ENCODE peak calls at places on chromosome 4, in seven cellular contexts. Q is kidney tubule cell, G is WTC11, X is substantia nigra, F is NCI-H345, H is left ventricle myocardium inferior, A is GM13976. O is an unnamed sample.

GRCh38 chr4:40196724-40197281 is at the start of gene RHOH:
- DNase-seq in Q (no peak), G (no peak), X (no peak), F (no peak), H (no peak), A (peak; percentile 45), O (no peak)

GRCh38 chr4:67922697-67923096 is 38.9 kb upstream of the TMPRSS11D start:
- DNase-seq in Q (peak; percentile 37), G (no peak), X (no peak), F (no peak), H (no peak), A (no peak), O (no peak)

GRCh38 chr4:10082047-10082446 is 34.6 kb downstream of the WDR1 start:
- DNase-seq in Q (no peak), G (no peak), X (no peak), F (no peak), H (no peak), A (peak; percentile 22), O (no peak)

GRCh38 chr4:39638358-39639239 is at the start of gene SMIM14:
- DNase-seq in Q (peak; percentile 99), G (peak; percentile 94), X (peak; percentile 88), F (peak; percentile 96), H (peak; percentile 98), A (peak; percentile 91), O (peak; percentile 91)

GRCh38 chr4:8504279-8505007 is 63.9 kb downstream of the TRMT44 start:
- DNase-seq in Q (peak; percentile 42), G (no peak), X (no peak), F (peak; percentile 75), H (no peak), A (peak; percentile 26), O (peak; percentile 14)

GRCh38 chr4:186024637-186025320 is 44.2 kb upstream of the TLR3 start:
- DNase-seq in Q (no peak), G (no peak), X (no peak), F (no peak), H (no peak), A (no peak), O (no peak)

GRCh38 chr4:124745988-124746801 is 33.7 kb upstream of the ANKRD50 start:
- DNase-seq in Q (no peak), G (no peak), X (no peak), F (no peak), H (no peak), A (no peak), O (no peak)

GRCh38 chr4:88706574-88706973 is 8.9 kb upstream of the NAP1L5 start:
- DNase-seq in Q (peak; percentile 67), G (no peak), X (peak; percentile 21), F (no peak), H (no peak), A (no peak), O (peak; percentile 65)

GRCh38 chr4:99868126-99868596 is 26.1 kb downstream of the LAMTOR3 start:
- DNase-seq in Q (peak; percentile 77), G (no peak), X (no peak), F (no peak), H (no peak), A (no peak), O (no peak)

GRCh38 chr4:825063-825968 is 613 bp downstream of the CPLX1 start:
- DNase-seq in Q (no peak), G (peak; percentile 38), X (no peak), F (no peak), H (no peak), A (peak; percentile 74), O (no peak)

GRCh38 chr4:122803788-122804208 is 22.8 kb upstream of the FGF2 start:
- DNase-seq in Q (no peak), G (no peak), X (no peak), F (no peak), H (peak; percentile 22), A (no peak), O (no peak)

GRCh38 chr4:149896428-149896827 is 80.8 kb upstream of the IQCM start:
- DNase-seq in Q (peak; percentile 57), G (peak; percentile 21), X (no peak), F (no peak), H (peak; percentile 16), A (no peak), O (peak; percentile 48)

GRCh38 chr4:87103691-87104187 is 116.7 kb downstream of the KLHL8 start:
- DNase-seq in Q (peak; percentile 79), G (no peak), X (no peak), F (no peak), H (no peak), A (no peak), O (peak; percentile 87)

GRCh38 chr4:100898844-100899243 is 381.0 kb upstream of the EMCN start:
- DNase-seq in Q (no peak), G (no peak), X (no peak), F (peak; percentile 49), H (no peak), A (no peak), O (no peak)

GRCh38 chr4:85067342-85067741 is 100.9 kb upstream of the WDFY3 start:
- DNase-seq in Q (no peak), G (no peak), X (no peak), F (no peak), H (no peak), A (no peak), O (no peak)

GRCh38 chr4:44017422-44017739 is 431.2 kb downstream of the KCTD8 start:
- DNase-seq in Q (no peak), G (no peak), X (no peak), F (no peak), H (no peak), A (no peak), O (no peak)

GRCh38 chr4:134544303-134544761 is 342.7 kb upstream of the PABPC4L start:
- DNase-seq in Q (peak; percentile 89), G (no peak), X (no peak), F (peak; percentile 69), H (no peak), A (no peak), O (peak; percentile 79)

GRCh38 chr4:24763631-24764302 is 31.6 kb upstream of the SOD3 start:
- DNase-seq in Q (peak; percentile 95), G (no peak), X (no peak), F (peak; percentile 61), H (no peak), A (no peak), O (peak; percentile 60)

GRCh38 chr4:116358633-116359222 is 726.6 kb downstream of the TRAM1L1 start:
- DNase-seq in Q (peak; percentile 85), G (peak; percentile 83), X (no peak), F (no peak), H (no peak), A (peak; percentile 51), O (peak; percentile 74)

GRCh38 chr4:26263165-26263564 is 57.6 kb upstream of the RBPJ start:
- DNase-seq in Q (no peak), G (peak; percentile 31), X (no peak), F (no peak), H (no peak), A (no peak), O (no peak)

GRCh38 chr4:41506071-41506470 is 31.9 kb upstream of the LIMCH1 start:
- DNase-seq in Q (peak; percentile 83), G (no peak), X (no peak), F (no peak), H (no peak), A (no peak), O (peak; percentile 67)

GRCh38 chr4:67886281-67886680 is 2.5 kb upstream of the TMPRSS11D start:
- DNase-seq in Q (peak; percentile 44), G (no peak), X (no peak), F (no peak), H (no peak), A (no peak), O (no peak)

GRCh38 chr4:108877821-108878220 is 115.0 kb upstream of the ETNPPL start:
- DNase-seq in Q (no peak), G (no peak), X (no peak), F (no peak), H (no peak), A (no peak), O (no peak)

GRCh38 chr4:113616443-113616842 is 145.1 kb downstream of the CAMK2D start:
- DNase-seq in Q (no peak), G (no peak), X (no peak), F (no peak), H (no peak), A (no peak), O (no peak)

GRCh38 chr4:187380181-187380581 is 615.4 kb upstream of the ZFP42 start:
- DNase-seq in Q (peak; percentile 30), G (peak; percentile 69), X (no peak), F (no peak), H (no peak), A (no peak), O (no peak)

GRCh38 chr4:115332078-115332477 is 218.7 kb upstream of the NDST4 start:
- DNase-seq in Q (no peak), G (no peak), X (no peak), F (no peak), H (no peak), A (no peak), O (no peak)

GRCh38 chr4:118282692-118283091 is 70.1 kb downstream of the PRSS12 start:
- DNase-seq in Q (peak; percentile 24), G (no peak), X (no peak), F (no peak), H (no peak), A (no peak), O (no peak)

O was measured in kidney glomerular epithelial cell.